ENCODE peak calls at places on chromosomes 7 and 10, in four cellular contexts. J, Z, C and Y are unnamed samples.

GRCh38 chr10:44968887-44969400 is 9.3 kb downstream of the RASSF4 start:
- DNase-seq in J (no peak), Z (no peak), C (no peak), Y (no peak)

GRCh38 chr10:23693398-23693797 is 254.5 kb downstream of the OTUD1 start:
- DNase-seq in J (no peak), C (peak; percentile 79), Z (peak; percentile 44), Y (peak; percentile 1)

GRCh38 chr10:85548038-85548437 is 818.6 kb downstream of the GRID1 start:
- DNase-seq in J (peak; percentile 16), Z (peak; percentile 21), C (no peak), Y (no peak)

GRCh38 chr7:105677803-105678583 is 96.7 kb upstream of the EFCAB10 start:
- DNase-seq in Z (no peak), C (no peak), J (no peak), Y (no peak)

GRCh38 chr7:102097601-102098161 is 189.0 kb upstream of the SH2B2 start:
- DNase-seq in Z (no peak), C (no peak), J (no peak), Y (no peak)

GRCh38 chr10:126226988-126227761 is 161.1 kb downstream of the ADAM12 start:
- DNase-seq in C (no peak), J (no peak), Z (no peak), Y (no peak)

GRCh38 chr10:57294698-57295097 is 933.6 kb upstream of the ZWINT start:
- DNase-seq in C (no peak), Z (no peak), J (no peak), Y (no peak)

GRCh38 chr10:112409755-112410154 is 35.8 kb downstream of the ACSL5 start:
- DNase-seq in Z (no peak), C (no peak), J (no peak), Y (no peak)

GRCh38 chr10:105210546-105210945 is 569.5 kb downstream of the SORCS3 start:
- DNase-seq in J (no peak), C (no peak), Z (no peak), Y (no peak)

GRCh38 chr10:32132357-32132756 is 76.1 kb upstream of the KIF5B start:
- DNase-seq in Z (no peak), J (no peak), C (peak; percentile 71), Y (peak; percentile 34)

GRCh38 chr7:1193593-1194424 is 33.8 kb upstream of the ZFAND2A start:
- DNase-seq in Z (peak; percentile 90), J (no peak), C (peak; percentile 63), Y (no peak)

GRCh38 chr7:140645166-140645565 is 4.6 kb upstream of the DENND2A start:
- DNase-seq in C (peak; percentile 84), J (no peak), Z (peak; percentile 54), Y (peak; percentile 76)

GRCh38 chr7:123271856-123272255 is 72.1 kb upstream of the SLC13A1 start:
- DNase-seq in J (no peak), C (no peak), Z (no peak), Y (no peak)

GRCh38 chr7:119514326-119514725 is 758.6 kb upstream of the KCND2 start:
- DNase-seq in C (no peak), Z (no peak), J (no peak), Y (no peak)

GRCh38 chr10:128064615-128065580 is 61.3 kb downstream of the MKI67 start:
- DNase-seq in Z (no peak), J (no peak), C (no peak), Y (no peak)

GRCh38 chr10:59225211-59225610 is 48.8 kb downstream of the PHYHIPL start:
- DNase-seq in Z (no peak), C (no peak), J (no peak), Y (no peak)

GRCh38 chr10:47374611-47375536 is 9.2 kb downstream of the ZNF488 start:
- DNase-seq in J (no peak), Z (no peak), C (no peak), Y (no peak)

GRCh38 chr7:106964455-106964854 is 80.0 kb upstream of the PRKAR2B start:
- DNase-seq in J (no peak), C (no peak), Z (no peak), Y (no peak)

GRCh38 chr7:68408873-68409272 is 1189.4 kb upstream of the AUTS2 start:
- DNase-seq in J (no peak), Z (no peak), C (no peak), Y (no peak)

GRCh38 chr10:131795761-131796160 is 105.0 kb upstream of the PPP2R2D start:
- DNase-seq in J (peak; percentile 34), C (no peak), Z (no peak), Y (no peak)

GRCh38 chr10:100972904-100973535 is 3.7 kb downstream of the SEMA4G start:
- DNase-seq in J (no peak), Z (no peak), C (no peak), Y (no peak)

GRCh38 chr10:62323751-62324150 is 50.4 kb upstream of the ZNF365 start:
- DNase-seq in J (no peak), C (no peak), Z (no peak), Y (no peak)

GRCh38 chr7:55574062-55574717 is 1.9 kb upstream of the VOPP1 start:
- DNase-seq in Z (no peak), J (no peak), C (no peak), Y (no peak)

GRCh38 chr10:63717089-63717715 is 196.0 kb downstream of the REEP3 start:
- DNase-seq in C (no peak), Z (no peak), J (no peak), Y (no peak)

GRCh38 chr10:100021322-100021721 is 11.6 kb upstream of the DNMBP start:
- DNase-seq in J (no peak), Z (no peak), C (no peak), Y (no peak)

GRCh38 chr10:90832111-90832510 is 25.7 kb downstream of the HTR7 start:
- DNase-seq in Z (no peak), J (no peak), C (no peak), Y (no peak)

GRCh38 chr10:129809841-129810240 is 154.2 kb downstream of the EBF3 start:
- DNase-seq in J (no peak), Z (no peak), C (no peak), Y (no peak)

GRCh38 chr10:6002809-6003500 is 25.6 kb upstream of the IL15RA start:
- DNase-seq in J (no peak), Z (no peak), C (no peak), Y (no peak)

GRCh38 chr10:3563298-3563697 is 221.7 kb downstream of the KLF6 start:
- DNase-seq in J (no peak), Z (no peak), C (no peak), Y (no peak)

GRCh38 chr10:73889014-73889413 is 14.7 kb upstream of the CAMK2G start:
- DNase-seq in Z (no peak), J (no peak), C (no peak), Y (no peak)

GRCh38 chr7:30859940-30860623 is 51.6 kb upstream of the AQP1 start:
- DNase-seq in J (no peak), C (no peak), Z (no peak), Y (no peak)

GRCh38 chr10:132575320-132576201 is 38.0 kb downstream of the INPP5A start:
- DNase-seq in J (no peak), C (no peak), Z (no peak), Y (no peak)

GRCh38 chr7:157077986-157078644 is 60.6 kb upstream of the UBE3C start:
- DNase-seq in C (peak; percentile 60), Z (peak; percentile 55), J (no peak), Y (peak; percentile 27)

GRCh38 chr7:137687556-137688280 is 159.1 kb downstream of the DGKI start:
- DNase-seq in Z (no peak), C (no peak), J (no peak), Y (no peak)

GRCh38 chr7:31940167-31940566 is 130.0 kb downstream of the PDE1C start:
- DNase-seq in C (no peak), J (no peak), Z (no peak), Y (no peak)

GRCh38 chr7:74572301-74573090 is 85.0 kb upstream of the GTF2I start:
- DNase-seq in Z (no peak), J (no peak), C (no peak), Y (peak; percentile 15)

DNA sequence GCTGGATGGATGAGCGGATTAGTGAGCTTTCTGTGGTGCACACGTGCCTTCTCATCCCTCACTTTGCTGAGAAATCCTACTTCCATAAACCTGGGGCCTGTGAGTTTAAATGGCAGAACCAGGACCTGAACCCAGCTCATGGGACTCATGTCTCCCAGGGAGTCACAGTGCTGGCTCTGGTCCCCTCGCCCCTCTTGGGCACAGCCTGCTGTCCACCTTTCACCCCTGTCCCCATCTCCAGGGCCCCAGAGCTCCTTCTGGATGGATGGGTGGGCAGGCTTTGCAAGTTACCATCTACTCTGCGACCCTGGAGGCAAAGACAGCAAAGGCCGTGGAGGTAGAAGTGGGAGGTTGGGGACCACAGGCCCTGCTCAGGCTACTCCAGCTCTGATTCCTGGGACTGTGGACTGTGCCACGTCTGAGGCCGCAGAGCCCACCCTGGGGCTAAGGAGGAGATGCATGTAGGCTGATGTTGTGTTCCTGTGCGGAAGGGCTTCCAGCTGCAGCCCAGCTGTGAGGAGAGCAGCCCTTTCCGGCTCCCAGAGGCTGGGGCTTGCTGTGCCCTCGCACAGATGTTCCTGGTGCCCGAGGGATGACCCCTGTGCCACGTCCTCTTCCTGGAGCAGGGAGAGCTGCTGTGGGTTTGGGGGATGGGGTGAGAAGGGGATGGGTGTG is 40.4 kb downstream of the PRF1 start:
- DNase-seq in C (peak; percentile 6), J (no peak), Z (peak; percentile 89), Y (no peak)
- TF ChIP-seq FOXJ3 in C (no peak), J (no peak), Z (peak; percentile 74), Y (no peak)

DNA sequence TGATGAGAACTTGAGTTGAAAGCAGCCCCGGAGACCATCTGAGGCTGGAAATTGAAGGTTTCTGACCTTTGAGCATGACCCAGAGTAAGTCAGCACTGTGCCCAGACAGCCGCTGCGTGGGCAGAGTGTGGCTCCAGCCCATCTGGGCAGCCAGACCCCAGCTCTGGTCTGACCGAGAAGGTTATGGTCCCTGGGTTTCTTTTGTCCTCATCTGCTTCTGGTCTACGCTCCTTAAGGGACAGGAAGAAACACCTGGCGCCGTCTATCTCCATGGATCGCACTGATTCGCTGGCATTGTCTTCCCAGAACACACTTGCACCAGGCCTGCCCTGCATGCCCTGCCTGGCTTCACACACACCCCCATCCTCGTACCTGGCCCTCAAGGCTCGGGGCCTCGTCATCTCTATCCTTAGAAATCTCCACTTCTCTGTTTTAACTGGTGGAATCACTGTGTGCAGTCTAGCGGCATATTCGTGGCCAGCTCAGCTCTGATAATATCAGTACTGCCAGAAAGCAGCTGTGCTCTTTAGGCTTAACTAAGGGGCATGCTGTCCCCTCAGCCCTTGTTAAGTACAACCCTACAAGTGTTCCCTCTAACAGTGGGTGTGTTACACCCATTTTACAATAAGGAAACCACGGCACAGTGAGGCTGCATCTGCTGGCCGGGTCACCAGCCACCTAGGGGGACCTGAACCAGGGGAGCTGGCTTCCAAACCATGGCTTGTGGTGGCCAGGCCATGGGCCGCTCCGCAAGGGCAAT is 127.7 kb downstream of the ADCY1 start:
- DNase-seq in Z (peak; percentile 60), C (peak; percentile 3), J (no peak), Y (no peak)
- TF ChIP-seq FOXJ3 in Z (no peak), C (no peak), J (no peak), Y (no peak)

GRCh38 chr7:17651926-17652385 is 288.3 kb downstream of the SNX13 start:
- DNase-seq in C (no peak), Z (no peak), J (no peak), Y (no peak)
- TF ChIP-seq FOXJ3 in C (no peak), Z (no peak), J (no peak), Y (no peak)

GRCh38 chr7:6494365-6494764 is 46.6 kb upstream of the DAGLB start:
- DNase-seq in Z (peak; percentile 57), C (no peak), J (no peak), Y (no peak)
- TF ChIP-seq FOXJ3 in Z (no peak), C (no peak), J (no peak), Y (no peak)